ENCODE peak calls at places on chromosomes 12 and 14, in six cellular contexts. D, U, V, W, T and N are unnamed samples.

GRCh38 chr12:52759218-52759617 is 17.9 kb downstream of the KRT76 start:
- DNase-seq in V (no peak), W (no peak), T (no peak), D (no peak), U (no peak), N (no peak)

GRCh38 chr14:49692895-49693737 is at the start of gene KLHDC1:
- DNase-seq in W (peak; percentile 65), U (peak; percentile 97), V (peak; percentile 95), D (peak; percentile 75), T (peak; percentile 86), N (peak; percentile 85)

GRCh38 chr12:107327783-107328182 is 234.4 kb upstream of the CRY1 start:
- DNase-seq in T (no peak), V (no peak), W (no peak), U (no peak), D (no peak), N (no peak)

GRCh38 chr12:122928033-122928890 is 32.3 kb upstream of the VPS37B start:
- DNase-seq in D (no peak), V (no peak), W (no peak), T (no peak), U (no peak), N (no peak)

GRCh38 chr12:91774471-91774921 is 371.1 kb downstream of the BTG1 start:
- DNase-seq in W (no peak), U (peak; percentile 69), D (peak; percentile 38), T (no peak), V (no peak), N (peak; percentile 62)

GRCh38 chr14:50007123-50007903 is 109.1 kb downstream of the VCPKMT start:
- DNase-seq in V (no peak), T (no peak), U (no peak), W (no peak), D (no peak), N (no peak)

GRCh38 chr12:42336286-42336685 is 10.3 kb downstream of the PPHLN1 start:
- DNase-seq in V (no peak), U (no peak), W (no peak), T (no peak), D (no peak), N (no peak)

GRCh38 chr12:85923767-85924331 is 49.8 kb downstream of the NTS start:
- DNase-seq in D (peak; percentile 4), V (no peak), U (peak; percentile 79), T (no peak), W (peak; percentile 32), N (peak; percentile 38)

GRCh38 chr12:85872497-85873091 is 1.5 kb upstream of the NTS start:
- DNase-seq in T (no peak), W (peak; percentile 90), V (no peak), D (peak; percentile 45), U (peak; percentile 90), N (peak; percentile 61)

GRCh38 chr14:79375336-79375735 is 836.0 kb downstream of the DIO2 start:
- DNase-seq in U (no peak), W (no peak), T (no peak), D (no peak), V (no peak), N (no peak)

GRCh38 chr12:93540506-93540905 is 32.0 kb upstream of the SOCS2 start:
- DNase-seq in U (peak; percentile 9), T (no peak), W (no peak), D (no peak), V (no peak), N (peak; percentile 26)

GRCh38 chr12:127280393-127281275 is 986.3 kb upstream of the TMEM132C start:
- DNase-seq in U (no peak), V (peak; percentile 82), W (no peak), D (no peak), T (no peak), N (no peak)

GRCh38 chr12:25811656-25812126 is 146.8 kb upstream of the RASSF8 start:
- DNase-seq in W (no peak), D (peak; percentile 51), T (no peak), U (no peak), V (no peak), N (peak; percentile 66)

GRCh38 chr14:60093606-60094005 is 1.9 kb downstream of the PCNX4 start:
- DNase-seq in W (no peak), U (peak; percentile 40), T (no peak), D (no peak), V (no peak), N (no peak)

GRCh38 chr12:100789146-100789545 is 5.4 kb upstream of the ANO4 start:
- DNase-seq in V (no peak), U (peak; percentile 19), W (no peak), T (no peak), D (peak; percentile 41), N (no peak)

GRCh38 chr14:79077096-79077495 is 906.9 kb downstream of the NRXN3 start:
- DNase-seq in U (no peak), V (no peak), W (no peak), D (no peak), T (no peak), N (no peak)